ENCODE peak calls at places on chromosome 12, in seven cellular contexts. One of them, this sample, is unnamed.

GRCh38 chr12:13592063-13592942 is 389.1 kb downstream of the GRIN2B start:
- DNase-seq in HS-27A: no peak
- DNase-seq in GM13977: no peak
- DNase-seq in stimulated activated CD4-positive, alpha-beta T cell treated with anti-CD3 and anti-CD28 coated beads, TNF-alpha, amount 100 ng/mL, for 48 hours: no peak
- DNase-seq in NCI-H510A treated with DMSO at 0.1 percent for 48 hours: no peak
- DNase-seq in NCI-H1092: no peak
- DNase-seq in GM04504: no peak
- DNase-seq in this sample: no peak

GRCh38 chr12:104825408-104825807 is 132.7 kb downstream of the SLC41A2 start:
- DNase-seq in NCI-H510A treated with DMSO at 0.1 percent for 48 hours: no peak
- DNase-seq in HS-27A: no peak
- DNase-seq in NCI-H1092: no peak
- DNase-seq in GM13977: no peak
- DNase-seq in GM04504: no peak
- DNase-seq in stimulated activated CD4-positive, alpha-beta T cell treated with anti-CD3 and anti-CD28 coated beads, TNF-alpha, amount 100 ng/mL, for 48 hours: no peak
- DNase-seq in this sample: no peak

GRCh38 chr12:104181313-104181712 is 34.3 kb upstream of the TXNRD1 start:
- DNase-seq in NCI-H1092: no peak
- DNase-seq in stimulated activated CD4-positive, alpha-beta T cell treated with anti-CD3 and anti-CD28 coated beads, TNF-alpha, amount 100 ng/mL, for 48 hours: no peak
- DNase-seq in GM04504: no peak
- DNase-seq in NCI-H510A treated with DMSO at 0.1 percent for 48 hours: no peak
- DNase-seq in GM13977: no peak
- DNase-seq in HS-27A: no peak
- DNase-seq in this sample: no peak

GRCh38 chr12:89529738-89530137 is 3.9 kb upstream of the POC1B start:
- DNase-seq in GM04504: no peak
- DNase-seq in NCI-H510A treated with DMSO at 0.1 percent for 48 hours: peak; percentile 70
- DNase-seq in GM13977: peak; percentile 62
- DNase-seq in HS-27A: no peak
- DNase-seq in NCI-H1092: peak; percentile 13
- DNase-seq in stimulated activated CD4-positive, alpha-beta T cell treated with anti-CD3 and anti-CD28 coated beads, TNF-alpha, amount 100 ng/mL, for 48 hours: no peak
- DNase-seq in this sample: peak; percentile 57

GRCh38 chr12:55060970-55061543 is 41.3 kb downstream of the NEUROD4 start:
- DNase-seq in NCI-H1092: no peak
- DNase-seq in stimulated activated CD4-positive, alpha-beta T cell treated with anti-CD3 and anti-CD28 coated beads, TNF-alpha, amount 100 ng/mL, for 48 hours: no peak
- DNase-seq in GM04504: no peak
- DNase-seq in NCI-H510A treated with DMSO at 0.1 percent for 48 hours: no peak
- DNase-seq in GM13977: no peak
- DNase-seq in HS-27A: no peak
- DNase-seq in this sample: no peak

GRCh38 chr12:50784501-50784900 is 20.6 kb downstream of the ATF1 start:
- DNase-seq in stimulated activated CD4-positive, alpha-beta T cell treated with anti-CD3 and anti-CD28 coated beads, TNF-alpha, amount 100 ng/mL, for 48 hours: no peak
- DNase-seq in GM04504: no peak
- DNase-seq in GM13977: no peak
- DNase-seq in HS-27A: no peak
- DNase-seq in NCI-H1092: no peak
- DNase-seq in NCI-H510A treated with DMSO at 0.1 percent for 48 hours: no peak
- DNase-seq in this sample: no peak

GRCh38 chr12:122602456-122602855 is 75.4 kb downstream of the KNTC1 start:
- DNase-seq in GM13977: no peak
- DNase-seq in NCI-H1092: no peak
- DNase-seq in stimulated activated CD4-positive, alpha-beta T cell treated with anti-CD3 and anti-CD28 coated beads, TNF-alpha, amount 100 ng/mL, for 48 hours: no peak
- DNase-seq in HS-27A: no peak
- DNase-seq in NCI-H510A treated with DMSO at 0.1 percent for 48 hours: no peak
- DNase-seq in GM04504: no peak
- DNase-seq in this sample: no peak

GRCh38 chr12:99146730-99147129 is 500.8 kb upstream of the GARIN6 start:
- DNase-seq in HS-27A: no peak
- DNase-seq in NCI-H1092: no peak
- DNase-seq in stimulated activated CD4-positive, alpha-beta T cell treated with anti-CD3 and anti-CD28 coated beads, TNF-alpha, amount 100 ng/mL, for 48 hours: no peak
- DNase-seq in GM04504: no peak
- DNase-seq in GM13977: no peak
- DNase-seq in NCI-H510A treated with DMSO at 0.1 percent for 48 hours: no peak
- DNase-seq in this sample: no peak

GRCh38 chr12:30782316-30783173 is 27.8 kb upstream of the CAPRIN2 start:
- DNase-seq in GM13977: no peak
- DNase-seq in GM04504: no peak
- DNase-seq in HS-27A: no peak
- DNase-seq in NCI-H1092: no peak
- DNase-seq in stimulated activated CD4-positive, alpha-beta T cell treated with anti-CD3 and anti-CD28 coated beads, TNF-alpha, amount 100 ng/mL, for 48 hours: no peak
- DNase-seq in NCI-H510A treated with DMSO at 0.1 percent for 48 hours: no peak
- DNase-seq in this sample: no peak

GRCh38 chr12:42725839-42726238 is 136.3 kb upstream of the PRICKLE1 start:
- DNase-seq in stimulated activated CD4-positive, alpha-beta T cell treated with anti-CD3 and anti-CD28 coated beads, TNF-alpha, amount 100 ng/mL, for 48 hours: no peak
- DNase-seq in HS-27A: peak; percentile 63
- DNase-seq in NCI-H1092: no peak
- DNase-seq in NCI-H510A treated with DMSO at 0.1 percent for 48 hours: no peak
- DNase-seq in GM04504: no peak
- DNase-seq in GM13977: no peak
- DNase-seq in this sample: no peak

GRCh38 chr12:53207042-53207441 is at the start of gene ITGB7:
- DNase-seq in HS-27A: no peak
- DNase-seq in GM04504: no peak
- DNase-seq in stimulated activated CD4-positive, alpha-beta T cell treated with anti-CD3 and anti-CD28 coated beads, TNF-alpha, amount 100 ng/mL, for 48 hours: no peak
- DNase-seq in NCI-H510A treated with DMSO at 0.1 percent for 48 hours: no peak
- DNase-seq in NCI-H1092: no peak
- DNase-seq in GM13977: peak; percentile 78
- DNase-seq in this sample: peak; percentile 92

GRCh38 chr12:67239061-67239460 is 30.1 kb upstream of the CAND1 start:
- DNase-seq in stimulated activated CD4-positive, alpha-beta T cell treated with anti-CD3 and anti-CD28 coated beads, TNF-alpha, amount 100 ng/mL, for 48 hours: no peak
- DNase-seq in GM04504: no peak
- DNase-seq in NCI-H1092: no peak
- DNase-seq in GM13977: no peak
- DNase-seq in NCI-H510A treated with DMSO at 0.1 percent for 48 hours: no peak
- DNase-seq in HS-27A: no peak
- DNase-seq in this sample: no peak

GRCh38 chr12:46219892-46220655 is 48.8 kb downstream of the SLC38A1 start:
- DNase-seq in stimulated activated CD4-positive, alpha-beta T cell treated with anti-CD3 and anti-CD28 coated beads, TNF-alpha, amount 100 ng/mL, for 48 hours: peak; percentile 49
- DNase-seq in GM04504: peak; percentile 24
- DNase-seq in HS-27A: peak; percentile 71
- DNase-seq in NCI-H1092: no peak
- DNase-seq in NCI-H510A treated with DMSO at 0.1 percent for 48 hours: no peak
- DNase-seq in GM13977: no peak
- DNase-seq in this sample: no peak

GRCh38 chr12:125065753-125066570 is 727 bp downstream of the AACS start:
- DNase-seq in HS-27A: no peak
- DNase-seq in GM04504: no peak
- DNase-seq in NCI-H510A treated with DMSO at 0.1 percent for 48 hours: no peak
- DNase-seq in stimulated activated CD4-positive, alpha-beta T cell treated with anti-CD3 and anti-CD28 coated beads, TNF-alpha, amount 100 ng/mL, for 48 hours: no peak
- DNase-seq in GM13977: peak; percentile 39
- DNase-seq in NCI-H1092: no peak
- DNase-seq in this sample: no peak

GRCh38 chr12:31011746-31012567 is 61.7 kb upstream of the DDX11 start:
- DNase-seq in HS-27A: no peak
- DNase-seq in NCI-H1092: no peak
- DNase-seq in GM04504: no peak
- DNase-seq in stimulated activated CD4-positive, alpha-beta T cell treated with anti-CD3 and anti-CD28 coated beads, TNF-alpha, amount 100 ng/mL, for 48 hours: no peak
- DNase-seq in GM13977: no peak
- DNase-seq in NCI-H510A treated with DMSO at 0.1 percent for 48 hours: no peak
- DNase-seq in this sample: no peak

GRCh38 chr12:1839956-1840550 is 19.7 kb downstream of the LRTM2 start:
- DNase-seq in HS-27A: no peak
- DNase-seq in GM04504: no peak
- DNase-seq in NCI-H510A treated with DMSO at 0.1 percent for 48 hours: peak; percentile 13
- DNase-seq in stimulated activated CD4-positive, alpha-beta T cell treated with anti-CD3 and anti-CD28 coated beads, TNF-alpha, amount 100 ng/mL, for 48 hours: no peak
- DNase-seq in NCI-H1092: peak; percentile 26
- DNase-seq in GM13977: no peak
- DNase-seq in this sample: no peak

GRCh38 chr12:22443379-22444316 is 100.7 kb downstream of the C2CD5 start:
- DNase-seq in GM13977: peak; percentile 50
- DNase-seq in NCI-H510A treated with DMSO at 0.1 percent for 48 hours: peak; percentile 71
- DNase-seq in NCI-H1092: peak; percentile 31
- DNase-seq in HS-27A: peak; percentile 51
- DNase-seq in stimulated activated CD4-positive, alpha-beta T cell treated with anti-CD3 and anti-CD28 coated beads, TNF-alpha, amount 100 ng/mL, for 48 hours: peak; percentile 33
- DNase-seq in GM04504: peak; percentile 50
- DNase-seq in this sample: peak; percentile 74

GRCh38 chr12:69844416-69844815 is 19.4 kb downstream of the MYRFL start:
- DNase-seq in GM04504: no peak
- DNase-seq in GM13977: no peak
- DNase-seq in HS-27A: no peak
- DNase-seq in NCI-H1092: no peak
- DNase-seq in NCI-H510A treated with DMSO at 0.1 percent for 48 hours: no peak
- DNase-seq in stimulated activated CD4-positive, alpha-beta T cell treated with anti-CD3 and anti-CD28 coated beads, TNF-alpha, amount 100 ng/mL, for 48 hours: no peak
- DNase-seq in this sample: no peak

GRCh38 chr12:8911606-8912268 is 2.6 kb upstream of the PHC1 start:
- DNase-seq in stimulated activated CD4-positive, alpha-beta T cell treated with anti-CD3 and anti-CD28 coated beads, TNF-alpha, amount 100 ng/mL, for 48 hours: no peak
- DNase-seq in NCI-H510A treated with DMSO at 0.1 percent for 48 hours: no peak
- DNase-seq in GM13977: no peak
- DNase-seq in NCI-H1092: no peak
- DNase-seq in GM04504: no peak
- DNase-seq in HS-27A: no peak
- DNase-seq in this sample: no peak

GRCh38 chr12:38144601-38145436 is 171.8 kb upstream of the ALG10B start:
- DNase-seq in NCI-H1092: no peak
- DNase-seq in GM13977: no peak
- DNase-seq in GM04504: no peak
- DNase-seq in HS-27A: no peak
- DNase-seq in stimulated activated CD4-positive, alpha-beta T cell treated with anti-CD3 and anti-CD28 coated beads, TNF-alpha, amount 100 ng/mL, for 48 hours: no peak
- DNase-seq in NCI-H510A treated with DMSO at 0.1 percent for 48 hours: no peak
- DNase-seq in this sample: no peak

GRCh38 chr12:29066061-29066588 is 83.0 kb upstream of the FAR2 start:
- DNase-seq in HS-27A: peak; percentile 47
- DNase-seq in NCI-H1092: no peak
- DNase-seq in stimulated activated CD4-positive, alpha-beta T cell treated with anti-CD3 and anti-CD28 coated beads, TNF-alpha, amount 100 ng/mL, for 48 hours: no peak
- DNase-seq in GM13977: no peak
- DNase-seq in NCI-H510A treated with DMSO at 0.1 percent for 48 hours: no peak
- DNase-seq in GM04504: no peak
- DNase-seq in this sample: no peak

This sample was measured in MM.1S.